ENCODE peak calls at places on chromosomes 5 and 9, in seven cellular contexts. L is pancreas, J is HCT116, X is fibroblast of villous mesenchyme, V is BJ, D is mammary epithelial cell, A is OCI-LY7. U is an unnamed sample.

GRCh38 chr5:137997726-137998213 is 35.1 kb downstream of the FAM13B start:
- DNase-seq in D (no peak), L (no peak), V (no peak), A (peak; percentile 8), X (no peak), J (no peak), U (no peak)

GRCh38 chr5:54062958-54063357 is 247.4 kb downstream of the ARL15 start:
- DNase-seq in L (no peak), D (peak; percentile 27), X (peak; percentile 29), J (no peak), A (no peak), V (peak; percentile 46), U (no peak)

GRCh38 chr9:74534847-74535246 is 37.7 kb downstream of the RORB start:
- DNase-seq in V (no peak), D (no peak), A (no peak), X (no peak), L (no peak), J (no peak), U (no peak)

GRCh38 chr9:366620-367019 is 152.0 kb downstream of the DOCK8 start:
- DNase-seq in L (no peak), V (no peak), J (no peak), X (no peak), D (no peak), A (no peak), U (no peak)

GRCh38 chr5:59086024-59086423 is 503.1 kb downstream of the RAB3C start:
- DNase-seq in L (no peak), A (no peak), D (no peak), X (no peak), V (no peak), J (no peak), U (no peak)

GRCh38 chr9:114088571-114089170 is 10.4 kb downstream of the KIF12 start:
- DNase-seq in A (no peak), X (no peak), D (no peak), L (peak; percentile 8), J (no peak), V (no peak), U (no peak)

GRCh38 chr5:149998281-149998680 is 2.2 kb downstream of the TIGD6 start:
- DNase-seq in L (no peak), D (no peak), X (no peak), A (no peak), V (no peak), J (no peak), U (no peak)

GRCh38 chr5:81205058-81205457 is 28.1 kb upstream of the CKMT2 start:
- DNase-seq in A (no peak), L (no peak), D (no peak), J (no peak), X (no peak), V (no peak), U (no peak)

GRCh38 chr9:135156525-135157510 is 69.3 kb downstream of the OLFM1 start:
- DNase-seq in J (peak; percentile 19), A (peak; percentile 11), D (peak; percentile 9), L (peak; percentile 62), V (no peak), X (peak; percentile 29), U (no peak)

GRCh38 chr9:6305954-6306563 is 22.1 kb upstream of the TPD52L3 start:
- DNase-seq in D (peak; percentile 46), V (no peak), J (peak; percentile 32), X (peak; percentile 64), A (peak; percentile 50), L (no peak), U (no peak)

GRCh38 chr9:134545213-134546211 is 96.1 kb upstream of the COL5A1 start:
- DNase-seq in D (no peak), J (no peak), A (no peak), X (peak; percentile 96), L (no peak), V (peak; percentile 78), U (no peak)

GRCh38 chr9:111815200-111816070 is 20.7 kb upstream of the SHOC1 start:
- DNase-seq in V (no peak), D (no peak), L (no peak), X (no peak), A (no peak), J (no peak), U (no peak)

GRCh38 chr5:36679609-36680008 is 73.2 kb downstream of the SLC1A3 start:
- DNase-seq in A (no peak), L (no peak), D (no peak), J (no peak), V (no peak), X (no peak), U (no peak)

DNA sequence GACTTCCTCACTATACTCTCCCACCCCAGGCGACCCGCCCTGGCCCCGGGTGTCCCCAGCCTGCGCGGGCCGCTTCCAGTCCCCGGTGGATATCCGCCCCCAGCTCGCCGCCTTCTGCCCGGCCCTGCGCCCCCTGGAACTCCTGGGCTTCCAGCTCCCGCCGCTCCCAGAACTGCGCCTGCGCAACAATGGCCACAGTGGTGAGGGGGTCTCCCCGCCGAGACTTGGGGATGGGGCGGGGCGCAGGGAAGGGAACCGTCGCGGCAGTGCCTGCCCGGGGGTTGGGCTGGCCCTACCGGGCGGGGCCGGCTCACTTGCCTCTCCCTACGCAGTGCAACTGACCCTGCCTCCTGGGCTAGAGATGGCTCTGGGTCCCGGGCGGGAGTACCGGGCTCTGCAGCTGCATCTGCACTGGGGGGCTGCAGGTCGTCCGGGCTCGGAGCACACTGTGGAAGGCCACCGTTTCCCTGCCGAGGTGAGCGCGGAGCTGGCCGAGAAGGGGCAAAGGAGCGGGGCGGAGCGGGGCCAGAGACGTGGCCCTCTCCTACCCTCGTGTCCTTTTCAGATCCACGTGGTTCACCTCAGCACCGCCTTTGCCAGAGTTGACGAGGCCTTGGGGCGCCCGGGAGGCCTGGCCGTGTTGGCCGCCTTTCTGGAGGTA is 2.1 kb downstream of the CA9 start:
- DNase-seq in V (no peak), A (no peak), L (no peak), X (no peak), D (no peak), J (no peak), U (no peak)
- H3K4me3 ChIP-seq in V (peak overlapping the region; percentile 38), A (no peak overlapping the region), L (peak overlapping the region; percentile 24), X (peak overlapping the region; percentile 61), D (peak overlapping the region; percentile 45), J (no peak overlapping the region), U (no peak overlapping the region)

GRCh38 chr9:137670391-137671195 is 51.8 kb downstream of the EHMT1 start:
- DNase-seq in J (no peak), D (peak; percentile 29), V (no peak), L (peak; percentile 73), X (no peak), A (peak; percentile 71), U (peak; percentile 70)
- H3K4me3 ChIP-seq in J (no peak overlapping the region), D (no peak overlapping the region), V (no peak overlapping the region), L (no peak overlapping the region), X (no peak overlapping the region), A (peak overlapping the region; percentile 28), U (no peak overlapping the region)

GRCh38 chr5:55175781-55176175 is 2.8 kb upstream of the CDC20B start:
- DNase-seq in L (no peak), A (no peak), V (no peak), D (no peak), J (no peak), X (no peak), U (no peak)
- H3K4me3 ChIP-seq in L (no peak overlapping the region), A (peak overlapping the region; percentile 60), V (no peak overlapping the region), D (peak overlapping the region; percentile 54), J (peak overlapping the region; percentile 44), X (peak overlapping the region; percentile 40), U (peak overlapping the region; percentile 55)

DNA sequence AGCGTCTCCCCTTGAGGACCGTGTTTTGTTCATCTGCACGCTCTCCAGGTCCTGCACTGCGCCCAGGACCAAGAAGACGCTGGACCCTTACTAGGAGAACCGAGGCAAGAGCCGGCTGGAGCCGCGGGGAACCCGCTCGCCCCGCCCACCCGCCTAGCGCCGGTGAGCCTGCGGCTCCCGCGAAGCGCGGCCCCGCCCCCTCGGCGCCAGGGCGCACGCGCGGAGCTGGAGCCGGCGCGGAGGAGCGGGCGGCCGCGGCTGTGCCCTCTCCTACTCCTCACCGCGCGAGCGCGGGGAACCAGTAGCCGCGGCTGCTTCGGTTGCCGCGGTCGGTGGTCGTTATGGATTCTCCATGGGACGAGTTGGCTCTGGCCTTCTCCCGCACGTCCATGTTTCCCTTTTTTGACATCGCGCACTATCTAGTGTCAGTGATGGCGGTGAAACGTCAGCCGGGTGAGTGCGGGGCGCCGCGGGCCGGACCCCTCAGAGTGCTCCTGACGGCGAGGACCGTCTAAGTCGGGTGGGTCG is at the start of gene TMEM38B:
- DNase-seq in X (peak; percentile 62), L (peak; percentile 77), A (peak; percentile 86), D (peak; percentile 67), V (no peak), J (peak; percentile 48), U (peak; percentile 53)
- H3K4me3 ChIP-seq in X (peak within 1 kb of the TSS; percentile 82), L (peak within 1 kb of the TSS; percentile 61), A (peak within 1 kb of the TSS; percentile 84), D (peak within 1 kb of the TSS; percentile 89), V (peak within 1 kb of the TSS; percentile 91), J (peak within 1 kb of the TSS; percentile 75), U (peak within 1 kb of the TSS; percentile 87)

DNA sequence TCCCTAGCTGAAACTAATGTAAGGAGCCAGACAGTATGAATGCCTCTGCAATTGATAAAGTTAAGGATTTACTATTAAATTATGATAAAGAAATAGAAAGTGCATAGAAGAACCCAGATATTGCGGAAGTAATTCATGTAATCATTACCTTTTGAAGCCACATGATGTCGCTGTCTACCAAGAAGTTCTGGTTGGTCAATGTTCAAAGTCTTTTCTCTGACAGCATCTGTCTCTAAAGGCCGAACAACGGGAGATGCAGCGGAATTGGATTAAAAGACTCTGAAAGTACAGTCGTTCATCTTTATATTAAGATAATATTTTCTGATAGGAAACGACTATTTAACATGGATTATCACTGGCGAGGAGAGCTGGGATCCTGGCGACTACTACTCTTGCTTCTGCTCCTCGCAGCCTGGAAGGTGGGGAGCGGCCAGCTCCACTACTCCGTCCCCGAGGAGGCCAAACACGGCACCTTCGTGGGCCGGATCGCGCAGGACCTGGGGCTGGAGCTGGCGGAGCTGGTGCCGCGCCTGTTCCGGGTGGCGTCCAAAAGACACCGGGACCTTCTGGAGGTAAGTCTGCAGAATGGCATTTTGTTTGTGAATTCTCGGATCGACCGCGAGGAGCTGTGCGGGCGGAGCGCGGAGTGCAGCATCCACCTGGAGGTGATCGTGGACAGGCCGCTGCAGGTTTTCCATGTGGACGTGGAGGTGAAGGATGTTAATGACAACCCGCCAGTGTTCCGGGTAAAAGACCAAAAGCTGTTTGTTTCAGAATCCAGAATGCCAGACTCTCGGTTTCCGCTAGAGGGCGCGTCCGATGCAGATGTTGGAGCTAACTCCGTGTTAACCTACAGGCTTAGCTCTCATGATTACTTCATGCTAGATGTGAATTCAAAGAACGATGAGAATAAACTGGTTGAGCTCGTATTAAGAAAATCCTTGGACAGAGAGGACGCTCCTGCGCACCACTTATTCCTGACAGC is at the start of gene PCDHA8:
- DNase-seq in A (peak; percentile 35), X (no peak), J (peak; percentile 13), D (no peak), L (no peak), V (no peak), U (no peak)
- H3K4me3 ChIP-seq in A (no peak within 1 kb of the TSS), X (no peak within 1 kb of the TSS), J (no peak within 1 kb of the TSS), D (no peak within 1 kb of the TSS), L (no peak within 1 kb of the TSS), V (no peak within 1 kb of the TSS), U (no peak within 1 kb of the TSS)

DNA sequence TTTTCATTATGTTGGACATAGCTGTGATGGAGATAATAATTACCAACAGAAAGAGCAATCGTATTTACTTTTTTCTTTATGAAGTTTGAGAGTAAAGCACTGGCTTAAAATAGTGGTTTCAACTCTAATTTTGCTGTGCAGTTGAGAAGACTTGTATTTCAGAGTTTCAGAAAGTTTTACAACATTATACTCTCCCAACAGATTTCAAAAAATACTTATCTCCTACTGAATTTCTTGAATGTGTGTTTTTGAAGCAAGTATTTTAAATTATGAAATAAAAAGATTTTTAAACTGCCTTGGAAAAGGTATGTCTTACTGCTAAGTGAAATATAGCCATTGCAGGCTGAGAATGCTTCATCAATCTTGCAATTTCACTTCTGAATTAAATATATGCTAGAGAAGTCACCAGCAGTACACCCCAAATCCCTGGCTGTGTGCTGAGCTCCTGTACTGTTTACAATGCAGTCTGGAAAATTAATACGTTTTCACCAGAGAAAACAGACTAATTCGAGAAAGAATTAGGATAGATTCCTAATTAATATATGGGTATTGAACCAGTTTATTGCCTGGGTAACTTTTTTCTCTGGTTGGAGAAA is 3.0 kb downstream of the PRDM6 start:
- DNase-seq in V (no peak), D (no peak), A (no peak), X (no peak), L (no peak), J (no peak), U (no peak)
- H3K4me3 ChIP-seq in V (no peak overlapping the region), D (no peak overlapping the region), A (no peak overlapping the region), X (peak overlapping the region; percentile 67), L (no peak overlapping the region), J (no peak overlapping the region), U (no peak overlapping the region)

U was measured in PC-9.